ENCODE peak calls at places on chromosomes 7 and 10, in seven cellular contexts. K is fibroblast of the aortic adventitia; N is fibroblast of lung; O is GM13976; S is CD4-positive, alpha-beta T cell; R is retinal pigment epithelial cell; U is pancreas. Z is an unnamed sample.

GRCh38 chr10:128211064-128211504 is 84.9 kb upstream of the MKI67 start:
- DNase-seq in S (peak; percentile 1), K (no peak), O (peak; percentile 22), N (no peak), U (no peak), R (no peak), Z (no peak)

GRCh38 chr10:98255146-98255877 is 12.7 kb downstream of the LOXL4 start:
- DNase-seq in S (no peak), K (no peak), O (no peak), N (no peak), U (no peak), R (no peak), Z (peak; percentile 2)

GRCh38 chr10:74032900-74033655 is 35.2 kb downstream of the VCL start:
- DNase-seq in R (no peak), S (no peak), K (no peak), U (no peak), O (no peak), N (no peak), Z (no peak)

GRCh38 chr7:135744938-135745701 is 3.5 kb downstream of the FAM180A start:
- DNase-seq in S (no peak), O (no peak), N (peak; percentile 74), R (peak; percentile 53), U (no peak), K (peak; percentile 82), Z (no peak)

GRCh38 chr10:71216751-71217265 is 4.4 kb downstream of the UNC5B start:
- DNase-seq in O (peak; percentile 27), N (peak; percentile 40), U (no peak), S (no peak), K (peak; percentile 43), R (no peak), Z (peak; percentile 29)

GRCh38 chr10:59181668-59182067 is 5.2 kb downstream of the PHYHIPL start:
- DNase-seq in O (peak; percentile 62), R (peak; percentile 34), U (no peak), S (no peak), K (peak; percentile 72), N (peak; percentile 77), Z (peak; percentile 54)

GRCh38 chr10:44921061-44921460 is 9.9 kb downstream of the TMEM72 start:
- DNase-seq in R (no peak), K (no peak), S (no peak), U (no peak), O (no peak), N (no peak), Z (no peak)

GRCh38 chr10:32409741-32410140 is 36.2 kb upstream of the CCDC7 start:
- DNase-seq in O (no peak), R (no peak), U (no peak), S (no peak), N (no peak), K (no peak), Z (no peak)

GRCh38 chr7:4040031-4040928 is 641.8 kb upstream of the FOXK1 start:
- DNase-seq in S (no peak), O (no peak), K (no peak), U (no peak), R (no peak), N (no peak), Z (no peak)

GRCh38 chr10:99435986-99436633 is 5.7 kb upstream of the GOT1 start:
- DNase-seq in R (no peak), K (peak; percentile 59), O (peak; percentile 22), S (no peak), N (peak; percentile 44), U (no peak), Z (peak; percentile 19)

GRCh38 chr10:13659887-13660544 is 73.3 kb downstream of the PRPF18 start:
- DNase-seq in N (peak; percentile 89), K (peak; percentile 74), R (no peak), S (peak; percentile 58), O (peak; percentile 85), U (peak; percentile 70), Z (peak; percentile 86)

GRCh38 chr7:101220295-101220694 is 2.3 kb downstream of the ZNHIT1 start:
- DNase-seq in S (no peak), U (no peak), R (no peak), O (no peak), N (no peak), K (no peak), Z (no peak)

GRCh38 chr7:76386691-76387260 is 22.7 kb downstream of the SSC4D start:
- DNase-seq in O (no peak), U (no peak), K (peak; percentile 52), N (no peak), S (no peak), R (peak; percentile 34), Z (no peak)

GRCh38 chr7:69780377-69780776 is 182.1 kb downstream of the AUTS2 start:
- DNase-seq in R (no peak), O (no peak), S (no peak), N (no peak), U (no peak), K (peak; percentile 43), Z (no peak)

GRCh38 chr7:142405122-142405765 is 147.4 kb upstream of the PRSS58 start:
- DNase-seq in U (no peak), O (no peak), K (peak; percentile 54), S (no peak), N (no peak), R (no peak), Z (no peak)

GRCh38 chr7:128387663-128388485 is 21.9 kb downstream of the IMPDH1 start:
- DNase-seq in R (no peak), U (peak; percentile 73), K (peak; percentile 87), O (peak; percentile 90), S (peak; percentile 58), N (peak; percentile 77), Z (peak; percentile 90)

GRCh38 chr10:77804371-77804770 is 122.2 kb downstream of the DLG5 start:
- DNase-seq in S (no peak), U (no peak), K (no peak), N (no peak), O (no peak), R (no peak), Z (no peak)

GRCh38 chr10:13270877-13271551 is 28.9 kb downstream of the PHYH start:
- DNase-seq in N (peak; percentile 28), K (peak; percentile 71), U (no peak), R (no peak), S (no peak), O (no peak), Z (no peak)

DNA sequence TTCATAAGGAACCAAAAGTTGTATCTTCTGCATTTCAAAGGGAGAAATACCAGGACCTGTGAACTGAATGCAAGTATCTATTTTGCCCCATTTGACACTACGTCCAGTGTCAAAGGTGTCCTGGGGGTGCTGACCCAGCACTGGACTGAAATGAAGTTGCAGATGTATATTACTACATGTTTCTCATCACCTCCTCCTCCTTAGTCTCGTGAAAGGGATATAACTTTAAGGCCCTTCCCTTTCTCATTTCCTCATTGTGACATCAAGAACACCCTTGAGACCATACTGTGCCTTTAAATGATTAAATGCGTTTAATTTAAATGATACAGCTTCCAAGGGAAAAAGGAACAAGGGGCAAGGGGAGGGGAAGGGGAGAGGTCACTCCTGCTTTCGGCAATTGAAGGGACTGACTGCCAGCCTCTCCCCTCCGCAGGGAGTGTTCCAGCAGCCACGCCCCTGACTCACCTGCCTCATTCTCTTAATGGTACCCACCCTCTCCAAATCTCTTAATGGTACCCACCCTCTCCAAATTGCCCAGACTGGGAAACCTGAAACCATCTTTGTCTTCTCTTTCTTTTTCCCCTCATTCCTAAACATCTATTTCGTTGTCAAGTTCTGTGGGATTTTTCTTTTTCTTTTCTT is 80.5 kb upstream of the KMT2E start:
- DNase-seq in S (no peak), R (no peak), O (no peak), U (no peak), K (no peak), N (no peak), Z (no peak)
- TF ChIP-seq CTCF in S (no peak), R (no peak), O (no peak), U (no peak), K (no peak), N (no peak), Z (no peak)

DNA sequence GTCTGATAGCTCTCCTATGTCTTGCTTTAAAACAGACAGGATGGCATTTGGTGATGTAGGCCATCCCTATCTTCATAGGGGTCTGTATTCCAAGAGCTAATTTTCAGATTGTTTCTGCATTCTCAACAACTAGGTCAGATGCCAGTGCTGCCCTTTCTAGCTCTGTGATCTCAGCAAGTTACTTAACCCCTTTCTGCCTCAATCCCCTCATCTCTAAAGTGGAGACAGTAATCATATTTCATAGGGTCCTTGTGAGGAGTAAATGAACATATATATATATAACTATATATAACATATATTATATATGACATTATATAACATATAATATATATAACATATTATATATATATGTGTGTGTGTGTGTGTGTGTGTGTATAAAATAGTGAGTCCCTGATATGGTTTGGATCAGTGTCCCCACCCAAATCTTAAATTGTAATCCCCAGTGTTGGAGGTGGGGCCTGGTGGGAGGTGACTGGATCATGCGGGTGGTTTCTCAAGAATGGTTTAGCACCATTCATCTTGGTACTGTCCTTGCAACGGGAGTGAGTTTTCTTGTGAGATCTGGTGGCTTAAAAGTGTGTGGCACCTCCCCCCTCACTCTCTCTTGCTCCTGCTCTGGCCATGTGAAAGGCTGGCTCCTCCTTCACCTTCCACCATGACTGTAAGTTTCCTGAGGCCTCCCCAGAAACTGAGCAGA is 45.2 kb downstream of the HIPK2 start:
- DNase-seq in S (no peak), R (no peak), O (no peak), N (no peak), U (no peak), K (no peak), Z (no peak)
- TF ChIP-seq CTCF in S (no peak), R (no peak), O (no peak), N (no peak), U (no peak), K (no peak), Z (no peak)

GRCh38 chr10:49350138-49350537 is 45.8 kb downstream of the DRGX start:
- DNase-seq in U (no peak), R (no peak), K (no peak), N (no peak), O (no peak), S (no peak), Z (no peak)

GRCh38 chr10:49353026-49353894 is 42.6 kb downstream of the DRGX start:
- DNase-seq in R (no peak), S (no peak), U (no peak), K (no peak), N (no peak), O (no peak), Z (no peak)

GRCh38 chr10:49350856-49351532 is 44.9 kb downstream of the DRGX start:
- DNase-seq in K (no peak), N (no peak), O (no peak), U (no peak), S (no peak), R (no peak), Z (no peak)

GRCh38 chr10:49352323-49352722 is 43.6 kb downstream of the DRGX start:
- DNase-seq in K (no peak), U (no peak), S (no peak), N (no peak), R (no peak), O (no peak), Z (no peak)

DNA sequence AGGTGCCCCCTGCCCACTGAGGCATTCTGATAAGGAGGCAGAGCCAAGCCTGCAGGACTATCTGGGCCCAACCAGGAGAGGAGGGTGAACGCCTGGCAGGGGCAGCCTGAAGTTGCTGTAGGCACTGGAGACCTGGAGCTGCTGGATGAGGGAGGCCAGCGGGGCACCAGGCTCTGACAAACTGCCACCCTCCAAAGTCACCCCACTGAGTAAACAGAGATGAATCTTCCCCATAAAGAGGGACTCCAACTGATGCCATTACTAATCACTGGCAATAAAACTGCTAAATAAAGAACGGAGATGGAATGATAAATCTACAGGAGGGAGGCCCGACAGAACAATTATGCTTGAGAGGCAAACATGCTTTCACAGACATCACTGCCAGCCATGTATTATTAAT is 44.2 kb downstream of the DRGX start:
- DNase-seq in O (no peak), N (no peak), U (no peak), R (no peak), S (no peak), K (no peak), Z (no peak)
- TF ChIP-seq CTCF in O (no peak), N (no peak), U (no peak), R (no peak), S (no peak), K (no peak), Z (no peak)

GRCh38 chr7:155233703-155234492 is 63.8 kb upstream of the INSIG1 start:
- DNase-seq in K (no peak), O (no peak), U (no peak), S (no peak), N (no peak), R (no peak), Z (no peak)
- TF ChIP-seq CTCF in K (no peak), O (no peak), U (no peak), S (no peak), N (no peak), R (no peak), Z (no peak)

Z was measured in GM13977.